ENCODE peak calls at places on chromosomes 7 and 10, in ten cellular contexts. One of them, this sample, is unnamed.

GRCh38 chr7:7183833-7184463 is 1.6 kb downstream of the C1GALT1 start:
- DNase-seq in effector memory CD8-positive, alpha-beta T cell: no peak
- DNase-seq in HCEC 1CT: peak
- DNase-seq in activated CD4-positive, alpha-beta T cell treated with anti-CD3 and anti-CD28 coated beads, Interleukin-2, amount 10 ng/mL, durations not matched to agents 7 days and 5 days: no peak
- DNase-seq in cardiac fibroblast: peak
- DNase-seq in Calu3: no peak
- DNase-seq in Caki2: no peak
- DNase-seq in memory B cell: no peak
- DNase-seq in cardiac muscle cell: no peak
- DNase-seq in GM23248: peak
- DNase-seq in this sample: peak

GRCh38 chr7:138126928-138127327 is 50.7 kb downstream of the AKR1D1 start:
- DNase-seq in effector memory CD8-positive, alpha-beta T cell: no peak
- DNase-seq in HCEC 1CT: no peak
- DNase-seq in activated CD4-positive, alpha-beta T cell treated with anti-CD3 and anti-CD28 coated beads, Interleukin-2, amount 10 ng/mL, durations not matched to agents 7 days and 5 days: no peak
- DNase-seq in cardiac fibroblast: no peak
- DNase-seq in Calu3: no peak
- DNase-seq in Caki2: peak
- DNase-seq in memory B cell: no peak
- DNase-seq in cardiac muscle cell: no peak
- DNase-seq in GM23248: no peak
- DNase-seq in this sample: no peak

GRCh38 chr7:141649865-141650499 is 52.0 kb downstream of the DENND11 start:
- DNase-seq in effector memory CD8-positive, alpha-beta T cell: no peak
- DNase-seq in HCEC 1CT: peak
- DNase-seq in activated CD4-positive, alpha-beta T cell treated with anti-CD3 and anti-CD28 coated beads, Interleukin-2, amount 10 ng/mL, durations not matched to agents 7 days and 5 days: peak
- DNase-seq in cardiac fibroblast: peak
- DNase-seq in Calu3: peak
- DNase-seq in Caki2: peak
- DNase-seq in memory B cell: peak
- DNase-seq in cardiac muscle cell: peak
- DNase-seq in GM23248: peak
- DNase-seq in this sample: peak

GRCh38 chr10:63769367-63769766 is 248.2 kb downstream of the REEP3 start:
- DNase-seq in effector memory CD8-positive, alpha-beta T cell: no peak
- DNase-seq in HCEC 1CT: no peak
- DNase-seq in activated CD4-positive, alpha-beta T cell treated with anti-CD3 and anti-CD28 coated beads, Interleukin-2, amount 10 ng/mL, durations not matched to agents 7 days and 5 days: no peak
- DNase-seq in cardiac fibroblast: no peak
- DNase-seq in Calu3: no peak
- DNase-seq in Caki2: no peak
- DNase-seq in memory B cell: no peak
- DNase-seq in cardiac muscle cell: no peak
- DNase-seq in GM23248: no peak
- DNase-seq in this sample: no peak

GRCh38 chr7:151012921-151013347 is 11.4 kb downstream of the ATG9B start:
- DNase-seq in effector memory CD8-positive, alpha-beta T cell: no peak
- DNase-seq in HCEC 1CT: no peak
- DNase-seq in activated CD4-positive, alpha-beta T cell treated with anti-CD3 and anti-CD28 coated beads, Interleukin-2, amount 10 ng/mL, durations not matched to agents 7 days and 5 days: no peak
- DNase-seq in cardiac fibroblast: peak
- DNase-seq in Calu3: no peak
- DNase-seq in Caki2: no peak
- DNase-seq in memory B cell: no peak
- DNase-seq in cardiac muscle cell: peak
- DNase-seq in GM23248: peak
- DNase-seq in this sample: peak

GRCh38 chr10:116891208-116891607 is 41.9 kb downstream of the ENO4 start:
- DNase-seq in effector memory CD8-positive, alpha-beta T cell: no peak
- DNase-seq in HCEC 1CT: peak
- DNase-seq in activated CD4-positive, alpha-beta T cell treated with anti-CD3 and anti-CD28 coated beads, Interleukin-2, amount 10 ng/mL, durations not matched to agents 7 days and 5 days: no peak
- DNase-seq in cardiac fibroblast: peak
- DNase-seq in Calu3: no peak
- DNase-seq in Caki2: no peak
- DNase-seq in memory B cell: no peak
- DNase-seq in cardiac muscle cell: peak
- DNase-seq in GM23248: peak
- DNase-seq in this sample: peak

GRCh38 chr7:36639826-36640225 is 84.5 kb downstream of the AOAH start:
- DNase-seq in effector memory CD8-positive, alpha-beta T cell: peak
- DNase-seq in HCEC 1CT: no peak
- DNase-seq in activated CD4-positive, alpha-beta T cell treated with anti-CD3 and anti-CD28 coated beads, Interleukin-2, amount 10 ng/mL, durations not matched to agents 7 days and 5 days: peak
- DNase-seq in cardiac fibroblast: no peak
- DNase-seq in Calu3: no peak
- DNase-seq in Caki2: no peak
- DNase-seq in memory B cell: no peak
- DNase-seq in cardiac muscle cell: no peak
- DNase-seq in GM23248: no peak
- DNase-seq in this sample: no peak

GRCh38 chr10:62045765-62046521 is 144.4 kb downstream of the ARID5B start:
- DNase-seq in effector memory CD8-positive, alpha-beta T cell: no peak
- DNase-seq in HCEC 1CT: peak
- DNase-seq in activated CD4-positive, alpha-beta T cell treated with anti-CD3 and anti-CD28 coated beads, Interleukin-2, amount 10 ng/mL, durations not matched to agents 7 days and 5 days: no peak
- DNase-seq in cardiac fibroblast: peak
- DNase-seq in Calu3: no peak
- DNase-seq in Caki2: peak
- DNase-seq in memory B cell: no peak
- DNase-seq in cardiac muscle cell: peak
- DNase-seq in GM23248: peak
- DNase-seq in this sample: peak

GRCh38 chr10:110445871-110446270 is 51.8 kb upstream of the DUSP5 start:
- DNase-seq in effector memory CD8-positive, alpha-beta T cell: no peak
- DNase-seq in HCEC 1CT: no peak
- DNase-seq in activated CD4-positive, alpha-beta T cell treated with anti-CD3 and anti-CD28 coated beads, Interleukin-2, amount 10 ng/mL, durations not matched to agents 7 days and 5 days: no peak
- DNase-seq in cardiac fibroblast: no peak
- DNase-seq in Calu3: no peak
- DNase-seq in Caki2: no peak
- DNase-seq in memory B cell: no peak
- DNase-seq in cardiac muscle cell: no peak
- DNase-seq in GM23248: no peak
- DNase-seq in this sample: no peak

GRCh38 chr10:91347529-91347928 is 62.6 kb upstream of the HECTD2 start:
- DNase-seq in effector memory CD8-positive, alpha-beta T cell: no peak
- DNase-seq in HCEC 1CT: no peak
- DNase-seq in activated CD4-positive, alpha-beta T cell treated with anti-CD3 and anti-CD28 coated beads, Interleukin-2, amount 10 ng/mL, durations not matched to agents 7 days and 5 days: no peak
- DNase-seq in cardiac fibroblast: peak
- DNase-seq in Calu3: no peak
- DNase-seq in Caki2: no peak
- DNase-seq in memory B cell: no peak
- DNase-seq in cardiac muscle cell: no peak
- DNase-seq in GM23248: no peak
- DNase-seq in this sample: no peak

GRCh38 chr10:73653701-73654100 is 2.1 kb downstream of the SYNPO2L start:
- DNase-seq in effector memory CD8-positive, alpha-beta T cell: no peak
- DNase-seq in HCEC 1CT: no peak
- DNase-seq in activated CD4-positive, alpha-beta T cell treated with anti-CD3 and anti-CD28 coated beads, Interleukin-2, amount 10 ng/mL, durations not matched to agents 7 days and 5 days: no peak
- DNase-seq in cardiac fibroblast: no peak
- DNase-seq in Calu3: no peak
- DNase-seq in Caki2: no peak
- DNase-seq in memory B cell: no peak
- DNase-seq in cardiac muscle cell: peak
- DNase-seq in GM23248: no peak
- DNase-seq in this sample: no peak

GRCh38 chr10:78570633-78571032 is 498.1 kb upstream of the ZMIZ1 start:
- DNase-seq in effector memory CD8-positive, alpha-beta T cell: no peak
- DNase-seq in HCEC 1CT: no peak
- DNase-seq in activated CD4-positive, alpha-beta T cell treated with anti-CD3 and anti-CD28 coated beads, Interleukin-2, amount 10 ng/mL, durations not matched to agents 7 days and 5 days: no peak
- DNase-seq in cardiac fibroblast: no peak
- DNase-seq in Calu3: no peak
- DNase-seq in Caki2: no peak
- DNase-seq in memory B cell: no peak
- DNase-seq in cardiac muscle cell: no peak
- DNase-seq in GM23248: no peak
- DNase-seq in this sample: no peak

GRCh38 chr7:23346316-23346715 is 47.2 kb downstream of the MALSU1 start:
- DNase-seq in effector memory CD8-positive, alpha-beta T cell: no peak
- DNase-seq in HCEC 1CT: no peak
- DNase-seq in activated CD4-positive, alpha-beta T cell treated with anti-CD3 and anti-CD28 coated beads, Interleukin-2, amount 10 ng/mL, durations not matched to agents 7 days and 5 days: peak
- DNase-seq in cardiac fibroblast: no peak
- DNase-seq in Calu3: no peak
- DNase-seq in Caki2: no peak
- DNase-seq in memory B cell: peak
- DNase-seq in cardiac muscle cell: no peak
- DNase-seq in GM23248: no peak
- DNase-seq in this sample: no peak

GRCh38 chr7:158461824-158462223 is 125.8 kb downstream of the PTPRN2 start:
- DNase-seq in effector memory CD8-positive, alpha-beta T cell: no peak
- DNase-seq in HCEC 1CT: no peak
- DNase-seq in activated CD4-positive, alpha-beta T cell treated with anti-CD3 and anti-CD28 coated beads, Interleukin-2, amount 10 ng/mL, durations not matched to agents 7 days and 5 days: no peak
- DNase-seq in cardiac fibroblast: no peak
- DNase-seq in Calu3: no peak
- DNase-seq in Caki2: no peak
- DNase-seq in memory B cell: no peak
- DNase-seq in cardiac muscle cell: no peak
- DNase-seq in GM23248: no peak
- DNase-seq in this sample: no peak

GRCh38 chr7:18693401-18693800 is 197.9 kb downstream of the HDAC9 start:
- DNase-seq in effector memory CD8-positive, alpha-beta T cell: no peak
- DNase-seq in HCEC 1CT: peak
- DNase-seq in activated CD4-positive, alpha-beta T cell treated with anti-CD3 and anti-CD28 coated beads, Interleukin-2, amount 10 ng/mL, durations not matched to agents 7 days and 5 days: no peak
- DNase-seq in cardiac fibroblast: peak
- DNase-seq in Calu3: peak
- DNase-seq in Caki2: no peak
- DNase-seq in memory B cell: no peak
- DNase-seq in cardiac muscle cell: peak
- DNase-seq in GM23248: peak
- DNase-seq in this sample: peak